ENCODE peak calls at places on chromosome 15, in five cellular contexts. One of them, this sample, is unnamed.

GRCh38 chr15:74174216-74174965 is 881 bp downstream of the ISLR start:
- DNase-seq in fibroblast of the aortic adventitia: peak
- DNase-seq in HFFc6: no peak
- DNase-seq in B cell: no peak
- DNase-seq in fibroblast of villous mesenchyme: peak
- DNase-seq in this sample: no peak

GRCh38 chr15:68042156-68042854 is 11.8 kb upstream of the PIAS1 start:
- DNase-seq in HFFc6: no peak
- DNase-seq in fibroblast of the aortic adventitia: no peak
- DNase-seq in B cell: no peak
- DNase-seq in fibroblast of villous mesenchyme: peak
- DNase-seq in this sample: no peak

GRCh38 chr15:76903251-76903681 is 1.9 kb downstream of the SCAPER start:
- DNase-seq in fibroblast of the aortic adventitia: peak
- DNase-seq in HFFc6: peak
- DNase-seq in B cell: peak
- DNase-seq in fibroblast of villous mesenchyme: peak
- DNase-seq in this sample: peak

GRCh38 chr15:99677540-99678134 is 55.6 kb downstream of the LYSMD4 start:
- DNase-seq in HFFc6: no peak
- DNase-seq in fibroblast of the aortic adventitia: no peak
- DNase-seq in fibroblast of villous mesenchyme: no peak
- DNase-seq in B cell: no peak
- DNase-seq in this sample: no peak

GRCh38 chr15:75067123-75067854 is 43.9 kb downstream of the PPCDC start:
- DNase-seq in HFFc6: peak
- DNase-seq in fibroblast of the aortic adventitia: peak
- DNase-seq in fibroblast of villous mesenchyme: peak
- DNase-seq in B cell: no peak
- DNase-seq in this sample: peak

GRCh38 chr15:67843092-67843501 is 3.3 kb upstream of the RNU6-1 start:
- DNase-seq in HFFc6: no peak
- DNase-seq in fibroblast of the aortic adventitia: no peak
- DNase-seq in fibroblast of villous mesenchyme: no peak
- DNase-seq in B cell: no peak
- DNase-seq in this sample: no peak

GRCh38 chr15:42547926-42548257 is 701 bp downstream of the LRRC57 start:
- DNase-seq in fibroblast of villous mesenchyme: peak
- DNase-seq in fibroblast of the aortic adventitia: peak
- DNase-seq in B cell: no peak
- DNase-seq in HFFc6: peak
- DNase-seq in this sample: no peak

GRCh38 chr15:60649845-60650548 is 171.1 kb upstream of the ICE2 start:
- DNase-seq in B cell: no peak
- DNase-seq in HFFc6: no peak
- DNase-seq in fibroblast of villous mesenchyme: no peak
- DNase-seq in fibroblast of the aortic adventitia: no peak
- DNase-seq in this sample: peak

GRCh38 chr15:35439291-35439690 is 106.7 kb downstream of the DPH6 start:
- DNase-seq in fibroblast of the aortic adventitia: peak
- DNase-seq in HFFc6: peak
- DNase-seq in B cell: no peak
- DNase-seq in fibroblast of villous mesenchyme: peak
- DNase-seq in this sample: no peak

GRCh38 chr15:73467758-73468157 is 24.8 kb downstream of the REC114 start:
- DNase-seq in fibroblast of villous mesenchyme: no peak
- DNase-seq in HFFc6: no peak
- DNase-seq in B cell: no peak
- DNase-seq in fibroblast of the aortic adventitia: no peak
- DNase-seq in this sample: no peak

GRCh38 chr15:76006136-76006778 is 6.0 kb downstream of the NRG4 start:
- DNase-seq in B cell: no peak
- DNase-seq in HFFc6: no peak
- DNase-seq in fibroblast of the aortic adventitia: peak
- DNase-seq in fibroblast of villous mesenchyme: peak
- DNase-seq in this sample: no peak

GRCh38 chr15:52348056-52348745 is 52.6 kb upstream of the MYO5C start:
- DNase-seq in fibroblast of villous mesenchyme: peak
- DNase-seq in B cell: no peak
- DNase-seq in fibroblast of the aortic adventitia: peak
- DNase-seq in HFFc6: no peak
- DNase-seq in this sample: no peak

GRCh38 chr15:25176991-25177954 is 222.5 kb downstream of the SNRPN start:
- DNase-seq in HFFc6: no peak
- DNase-seq in fibroblast of the aortic adventitia: no peak
- DNase-seq in fibroblast of villous mesenchyme: no peak
- DNase-seq in B cell: no peak
- DNase-seq in this sample: no peak

GRCh38 chr15:74180689-74181602 is 7.4 kb downstream of the ISLR start:
- DNase-seq in fibroblast of villous mesenchyme: no peak
- DNase-seq in fibroblast of the aortic adventitia: no peak
- DNase-seq in B cell: no peak
- DNase-seq in HFFc6: no peak
- DNase-seq in this sample: no peak

GRCh38 chr15:69219690-69220089 is 59.3 kb downstream of the GLCE start:
- DNase-seq in B cell: no peak
- DNase-seq in HFFc6: no peak
- DNase-seq in fibroblast of villous mesenchyme: no peak
- DNase-seq in fibroblast of the aortic adventitia: no peak
- DNase-seq in this sample: no peak

GRCh38 chr15:87949214-87949933 is 307.2 kb downstream of the NTRK3 start:
- DNase-seq in HFFc6: no peak
- DNase-seq in B cell: no peak
- DNase-seq in fibroblast of villous mesenchyme: no peak
- DNase-seq in fibroblast of the aortic adventitia: no peak
- DNase-seq in this sample: no peak

GRCh38 chr15:68623301-68623892 is 44.6 kb downstream of the CORO2B start:
- DNase-seq in B cell: no peak
- DNase-seq in fibroblast of the aortic adventitia: peak
- DNase-seq in HFFc6: no peak
- DNase-seq in fibroblast of villous mesenchyme: peak
- DNase-seq in this sample: no peak

GRCh38 chr15:73650387-73651126 is 17.4 kb upstream of the NPTN start:
- DNase-seq in fibroblast of villous mesenchyme: peak
- DNase-seq in B cell: no peak
- DNase-seq in HFFc6: peak
- DNase-seq in fibroblast of the aortic adventitia: peak
- DNase-seq in this sample: peak

GRCh38 chr15:90946538-90946937 is 8.1 kb upstream of the RCCD1 start:
- DNase-seq in B cell: no peak
- DNase-seq in HFFc6: no peak
- DNase-seq in fibroblast of the aortic adventitia: no peak
- DNase-seq in fibroblast of villous mesenchyme: no peak
- DNase-seq in this sample: no peak

GRCh38 chr15:87633471-87633870 is 623.1 kb downstream of the NTRK3 start:
- DNase-seq in HFFc6: no peak
- DNase-seq in fibroblast of villous mesenchyme: no peak
- DNase-seq in B cell: no peak
- DNase-seq in fibroblast of the aortic adventitia: peak
- DNase-seq in this sample: no peak

GRCh38 chr15:77826006-77826695 is 193.4 kb upstream of the LINGO1 start:
- DNase-seq in fibroblast of the aortic adventitia: no peak
- DNase-seq in HFFc6: no peak
- DNase-seq in B cell: no peak
- DNase-seq in fibroblast of villous mesenchyme: no peak
- DNase-seq in this sample: no peak

GRCh38 chr15:63401078-63401477 is 19.4 kb upstream of the CA12 start:
- DNase-seq in HFFc6: no peak
- DNase-seq in B cell: no peak
- DNase-seq in fibroblast of villous mesenchyme: no peak
- DNase-seq in fibroblast of the aortic adventitia: no peak
- DNase-seq in this sample: peak

GRCh38 chr15:92914103-92914499 is 14.0 kb downstream of the CHD2 start:
- DNase-seq in fibroblast of villous mesenchyme: no peak
- DNase-seq in B cell: no peak
- DNase-seq in fibroblast of the aortic adventitia: no peak
- DNase-seq in HFFc6: no peak
- DNase-seq in this sample: no peak

GRCh38 chr15:68285243-68285980 is 7.9 kb downstream of the FEM1B start:
- DNase-seq in HFFc6: no peak
- DNase-seq in B cell: no peak
- DNase-seq in fibroblast of the aortic adventitia: no peak
- DNase-seq in fibroblast of villous mesenchyme: peak
- DNase-seq in this sample: no peak

GRCh38 chr15:40285151-40285898 is 2.5 kb upstream of the ANKRD63 start:
- DNase-seq in HFFc6: peak
- DNase-seq in B cell: no peak
- DNase-seq in fibroblast of the aortic adventitia: peak
- DNase-seq in fibroblast of villous mesenchyme: peak
- DNase-seq in this sample: no peak

GRCh38 chr15:84909029-84909428 is 24.6 kb downstream of the SLC28A1 start:
- DNase-seq in B cell: no peak
- DNase-seq in fibroblast of the aortic adventitia: no peak
- DNase-seq in fibroblast of villous mesenchyme: no peak
- DNase-seq in HFFc6: no peak
- DNase-seq in this sample: no peak

GRCh38 chr15:99100245-99101173 is 4.4 kb upstream of the SYNM start:
- DNase-seq in B cell: no peak
- DNase-seq in fibroblast of the aortic adventitia: peak
- DNase-seq in fibroblast of villous mesenchyme: peak
- DNase-seq in HFFc6: peak
- DNase-seq in this sample: peak

GRCh38 chr15:60973637-60974415 is 255.3 kb downstream of the RORA start:
- DNase-seq in HFFc6: peak
- DNase-seq in fibroblast of villous mesenchyme: peak
- DNase-seq in fibroblast of the aortic adventitia: peak
- DNase-seq in B cell: no peak
- DNase-seq in this sample: no peak

GRCh38 chr15:57510647-57511046 is 81.1 kb upstream of the MYZAP start:
- DNase-seq in B cell: no peak
- DNase-seq in fibroblast of the aortic adventitia: peak
- DNase-seq in fibroblast of villous mesenchyme: peak
- DNase-seq in HFFc6: no peak
- DNase-seq in this sample: no peak

GRCh38 chr15:37071134-37071533 is 29.2 kb downstream of the MEIS2 start:
- DNase-seq in HFFc6: no peak
- DNase-seq in fibroblast of the aortic adventitia: no peak
- DNase-seq in B cell: no peak
- DNase-seq in fibroblast of villous mesenchyme: no peak
- DNase-seq in this sample: no peak

GRCh38 chr15:71167445-71168162 is 52.3 kb downstream of the THSD4 start:
- DNase-seq in HFFc6: no peak
- DNase-seq in B cell: no peak
- DNase-seq in fibroblast of villous mesenchyme: no peak
- DNase-seq in fibroblast of the aortic adventitia: peak
- DNase-seq in this sample: no peak

GRCh38 chr15:71160976-71161375 is 45.7 kb downstream of the THSD4 start:
- DNase-seq in fibroblast of the aortic adventitia: no peak
- DNase-seq in B cell: no peak
- DNase-seq in fibroblast of villous mesenchyme: no peak
- DNase-seq in HFFc6: no peak
- DNase-seq in this sample: no peak

GRCh38 chr15:71168163-71168832 is 53.0 kb downstream of the THSD4 start:
- DNase-seq in HFFc6: no peak
- DNase-seq in fibroblast of villous mesenchyme: no peak
- DNase-seq in B cell: no peak
- DNase-seq in fibroblast of the aortic adventitia: peak
- DNase-seq in this sample: no peak

GRCh38 chr15:71162309-71162708 is 47.0 kb downstream of the THSD4 start:
- DNase-seq in fibroblast of villous mesenchyme: no peak
- DNase-seq in HFFc6: no peak
- DNase-seq in fibroblast of the aortic adventitia: no peak
- DNase-seq in B cell: no peak
- DNase-seq in this sample: no peak
- TF ChIP-seq CTCF in fibroblast of villous mesenchyme: no peak
- TF ChIP-seq CTCF in HFFc6: no peak
- TF ChIP-seq CTCF in fibroblast of the aortic adventitia: no peak
- TF ChIP-seq CTCF in B cell: no peak
- TF ChIP-seq CTCF in this sample: no peak

DNA sequence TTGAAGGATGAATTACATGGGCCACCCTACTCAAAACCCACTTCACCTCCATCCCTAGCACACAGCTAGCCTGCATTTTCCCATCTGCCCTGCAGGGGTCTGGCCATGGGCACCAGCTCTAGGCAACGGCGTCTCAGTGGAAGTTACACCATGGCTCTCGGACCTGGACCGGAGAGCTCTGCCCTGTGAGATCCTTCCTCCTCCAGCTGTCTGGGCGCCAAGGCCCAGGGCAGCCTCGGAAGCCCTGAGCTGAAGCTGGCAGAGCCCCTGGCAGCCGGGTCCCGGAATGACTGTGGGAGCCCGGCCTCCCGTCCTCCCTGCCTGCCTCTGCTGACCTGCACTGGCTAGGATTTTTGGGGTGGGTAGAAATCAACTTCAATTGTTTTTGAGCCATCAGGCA is 98.9 kb downstream of the CHSY1 start:
- DNase-seq in B cell: no peak
- DNase-seq in fibroblast of villous mesenchyme: no peak
- DNase-seq in fibroblast of the aortic adventitia: no peak
- DNase-seq in HFFc6: no peak
- DNase-seq in this sample: no peak
- TF ChIP-seq CTCF in B cell: peak
- TF ChIP-seq CTCF in fibroblast of villous mesenchyme: peak
- TF ChIP-seq CTCF in fibroblast of the aortic adventitia: peak
- TF ChIP-seq CTCF in HFFc6: peak
- TF ChIP-seq CTCF in this sample: peak

GRCh38 chr15:47670365-47670764 is 46.9 kb upstream of the SEMA6D start:
- DNase-seq in HFFc6: no peak
- DNase-seq in fibroblast of villous mesenchyme: peak
- DNase-seq in fibroblast of the aortic adventitia: no peak
- DNase-seq in B cell: no peak
- DNase-seq in this sample: no peak
- TF ChIP-seq CTCF in HFFc6: no peak
- TF ChIP-seq CTCF in fibroblast of villous mesenchyme: no peak
- TF ChIP-seq CTCF in fibroblast of the aortic adventitia: no peak
- TF ChIP-seq CTCF in B cell: no peak
- TF ChIP-seq CTCF in this sample: no peak

DNA sequence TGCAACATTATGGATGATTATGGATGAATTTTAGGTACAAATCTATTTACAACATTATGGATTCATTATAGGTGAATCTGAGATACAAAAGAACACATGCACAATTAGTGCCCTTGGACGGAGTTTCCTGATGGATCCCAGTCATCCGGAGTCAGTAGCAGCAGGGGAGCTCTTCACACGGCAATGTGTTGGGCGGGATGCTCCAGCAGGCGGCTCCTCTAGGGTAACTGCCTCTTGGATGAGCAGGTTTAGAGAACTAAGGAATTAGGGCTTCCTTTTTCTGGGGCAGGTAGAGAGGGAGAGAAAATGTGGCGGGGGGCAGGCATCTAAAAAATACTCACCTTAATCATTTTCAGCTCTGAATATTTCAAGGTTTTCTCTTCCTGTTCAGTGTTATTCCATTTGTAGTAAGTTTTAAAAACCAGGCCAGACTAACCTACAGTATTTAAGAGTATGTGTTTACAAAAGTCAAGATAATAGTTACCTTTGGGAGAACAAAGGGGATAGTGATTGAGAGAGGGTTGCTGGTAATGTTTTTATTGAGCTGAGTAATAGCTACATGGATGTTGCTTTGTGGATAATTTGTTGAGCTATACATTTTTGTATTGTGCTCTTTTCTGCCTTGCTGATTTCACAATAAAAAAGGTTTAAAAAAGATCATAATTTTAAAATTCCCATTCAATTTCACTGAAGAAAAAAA is 27.4 kb upstream of the GOLM2 start:
- DNase-seq in fibroblast of villous mesenchyme: no peak
- DNase-seq in HFFc6: no peak
- DNase-seq in B cell: no peak
- DNase-seq in fibroblast of the aortic adventitia: no peak
- DNase-seq in this sample: no peak
- TF ChIP-seq CTCF in fibroblast of villous mesenchyme: peak
- TF ChIP-seq CTCF in HFFc6: no peak
- TF ChIP-seq CTCF in B cell: no peak
- TF ChIP-seq CTCF in fibroblast of the aortic adventitia: no peak
- TF ChIP-seq CTCF in this sample: no peak